ENCODE peak calls at places on chromosomes 13 and 19, in six cellular contexts. One of them, this sample, is unnamed.

GRCh38 chr19:13398780-13399726 is 107.2 kb downstream of the CACNA1A start:
- DNase-seq in germinal center: no peak
- DNase-seq in lung microvascular endothelial cell: peak
- DNase-seq in C1 segment of cervical spinal cord: no peak
- DNase-seq in tibial artery: no peak
- DNase-seq in iris pigment epithelial cell: peak
- DNase-seq in this sample: no peak

GRCh38 chr13:67351915-67352314 is 121.8 kb upstream of the PCDH9 start:
- DNase-seq in C1 segment of cervical spinal cord: no peak
- DNase-seq in iris pigment epithelial cell: peak
- DNase-seq in tibial artery: no peak
- DNase-seq in lung microvascular endothelial cell: no peak
- DNase-seq in germinal center: no peak
- DNase-seq in this sample: no peak

GRCh38 chr19:46441775-46442332 is 13.1 kb upstream of the PNMA8C start:
- DNase-seq in iris pigment epithelial cell: no peak
- DNase-seq in lung microvascular endothelial cell: no peak
- DNase-seq in tibial artery: no peak
- DNase-seq in C1 segment of cervical spinal cord: no peak
- DNase-seq in germinal center: no peak
- DNase-seq in this sample: no peak

GRCh38 chr13:99275093-99275469 is 16.9 kb upstream of the GPR18 start:
- DNase-seq in lung microvascular endothelial cell: no peak
- DNase-seq in iris pigment epithelial cell: peak
- DNase-seq in tibial artery: no peak
- DNase-seq in germinal center: no peak
- DNase-seq in C1 segment of cervical spinal cord: no peak
- DNase-seq in this sample: no peak

GRCh38 chr13:25501231-25501630 is 129.5 kb downstream of the ATP8A2 start:
- DNase-seq in lung microvascular endothelial cell: no peak
- DNase-seq in germinal center: no peak
- DNase-seq in tibial artery: no peak
- DNase-seq in iris pigment epithelial cell: no peak
- DNase-seq in C1 segment of cervical spinal cord: no peak
- DNase-seq in this sample: no peak

GRCh38 chr13:91804724-91805123 is 406.3 kb downstream of the GPC5 start:
- DNase-seq in germinal center: no peak
- DNase-seq in lung microvascular endothelial cell: no peak
- DNase-seq in iris pigment epithelial cell: no peak
- DNase-seq in C1 segment of cervical spinal cord: no peak
- DNase-seq in tibial artery: no peak
- DNase-seq in this sample: no peak

GRCh38 chr19:19464339-19465098 is 50.8 kb downstream of the TSSK6 start:
- DNase-seq in iris pigment epithelial cell: peak
- DNase-seq in tibial artery: no peak
- DNase-seq in C1 segment of cervical spinal cord: no peak
- DNase-seq in lung microvascular endothelial cell: peak
- DNase-seq in germinal center: no peak
- DNase-seq in this sample: no peak

GRCh38 chr13:37869506-37869755 is 141 bp downstream of the TRPC4 start:
- DNase-seq in germinal center: no peak
- DNase-seq in iris pigment epithelial cell: no peak
- DNase-seq in lung microvascular endothelial cell: no peak
- DNase-seq in tibial artery: no peak
- DNase-seq in C1 segment of cervical spinal cord: no peak
- DNase-seq in this sample: no peak

GRCh38 chr13:75440100-75440499 is 41.9 kb downstream of the TBC1D4 start:
- DNase-seq in germinal center: no peak
- DNase-seq in C1 segment of cervical spinal cord: no peak
- DNase-seq in tibial artery: no peak
- DNase-seq in lung microvascular endothelial cell: no peak
- DNase-seq in iris pigment epithelial cell: no peak
- DNase-seq in this sample: no peak

GRCh38 chr13:25377244-25377962 is 5.6 kb downstream of the ATP8A2 start:
- DNase-seq in lung microvascular endothelial cell: no peak
- DNase-seq in germinal center: no peak
- DNase-seq in iris pigment epithelial cell: no peak
- DNase-seq in C1 segment of cervical spinal cord: no peak
- DNase-seq in tibial artery: no peak
- DNase-seq in this sample: no peak

GRCh38 chr19:39765091-39766076 is 13.3 kb upstream of the LEUTX start:
- DNase-seq in C1 segment of cervical spinal cord: no peak
- DNase-seq in germinal center: peak
- DNase-seq in iris pigment epithelial cell: peak
- DNase-seq in lung microvascular endothelial cell: peak
- DNase-seq in tibial artery: no peak
- DNase-seq in this sample: no peak

GRCh38 chr13:41200126-41200525 is 5.8 kb upstream of the KBTBD7 start:
- DNase-seq in iris pigment epithelial cell: no peak
- DNase-seq in germinal center: no peak
- DNase-seq in C1 segment of cervical spinal cord: no peak
- DNase-seq in lung microvascular endothelial cell: no peak
- DNase-seq in tibial artery: no peak
- DNase-seq in this sample: no peak

This sample was measured in GM13976.